ENCODE peak calls at places on chromosomes 4 and X, in four cellular contexts. A is mesendoderm, T is thyroid gland, H is lower lobe of right lung. V is an unnamed sample.
A peak's percentile ranks its signal among the peaks of the same experiment; 100 is the strongest.

GRCh38 chrX:102840871-102841705 is 96.0 kb upstream of the RAB40AL start:
- DNase-seq in A (peak; percentile 48), T (no peak), H (no peak), V (no peak)

GRCh38 chr4:25075129-25075528 is 44.4 kb upstream of the LGI2 start:
- DNase-seq in A (no peak), T (peak; percentile 85), H (no peak), V (no peak)

GRCh38 chrX:111182938-111183337 is 86.9 kb downstream of the PAK3 start:
- DNase-seq in A (no peak), T (no peak), H (no peak), V (no peak)

GRCh38 chrX:137052641-137053235 is 18.9 kb upstream of the GPR101 start:
- DNase-seq in A (no peak), T (no peak), H (no peak), V (no peak)

GRCh38 chrX:23616361-23616760 is 50.9 kb upstream of the PRDX4 start:
- DNase-seq in A (peak; percentile 29), T (no peak), H (no peak), V (no peak)

GRCh38 chr4:88195666-88196365 is 37.4 kb upstream of the ABCG2 start:
- DNase-seq in A (peak; percentile 90), T (no peak), H (no peak), V (no peak)

GRCh38 chrX:48466696-48467095 is 3.4 kb downstream of the SLC38A5 start:
- DNase-seq in A (peak; percentile 14), T (no peak), H (no peak), V (no peak)

GRCh38 chr4:159269143-159269542 is 166.3 kb downstream of the RAPGEF2 start:
- DNase-seq in A (no peak), T (no peak), H (no peak), V (no peak)

GRCh38 chr4:74206088-74206826 is 48.3 kb downstream of the MTHFD2L start:
- DNase-seq in A (peak; percentile 81), T (no peak), H (no peak), V (no peak)

GRCh38 chr4:55817691-55818090 is 1.9 kb upstream of the EXOC1L start:
- DNase-seq in A (no peak), T (no peak), H (no peak), V (no peak)

GRCh38 chr4:7557447-7557846 is 122.7 kb upstream of the PSAPL1 start:
- DNase-seq in A (no peak), T (no peak), H (no peak), V (no peak)

GRCh38 chr4:87985097-87985886 is 9.8 kb downstream of the SPP1 start:
- DNase-seq in A (peak; percentile 86), T (peak; percentile 79), H (peak; percentile 57), V (no peak)

GRCh38 chrX:36357855-36358254 is 438.3 kb downstream of the CFAP47 start:
- DNase-seq in A (no peak), T (no peak), H (no peak), V (no peak)

GRCh38 chrX:49272426-49272825 is 2.8 kb downstream of the PPP1R3F start:
- DNase-seq in A (no peak), T (no peak), H (no peak), V (no peak)

GRCh38 chr4:116122131-116122530 is 963.2 kb downstream of the TRAM1L1 start:
- DNase-seq in A (no peak), T (no peak), H (no peak), V (no peak)

GRCh38 chr4:89001647-89002518 is 55.1 kb downstream of the FAM13A start:
- DNase-seq in A (no peak), T (peak; percentile 26), H (no peak), V (no peak)

GRCh38 chr4:174631901-174632758 is 109.8 kb upstream of the HPGD start:
- DNase-seq in A (peak; percentile 67), T (no peak), H (no peak), V (no peak)

GRCh38 chr4:111793686-111794085 is 351.6 kb upstream of the FAM241A start:
- DNase-seq in A (peak; percentile 20), T (no peak), H (no peak), V (no peak)

GRCh38 chr4:80261989-80262600 is 4.4 kb upstream of the FGF5 start:
- DNase-seq in A (no peak), T (no peak), H (no peak), V (no peak)

GRCh38 chr4:168164915-168165548 is 72.7 kb downstream of the ANXA10 start:
- DNase-seq in A (no peak), T (no peak), H (no peak), V (no peak)

GRCh38 chr4:110475881-110476818 is at the start of gene ENPEP:
- DNase-seq in A (peak; percentile 84), T (no peak), H (no peak), V (no peak)

GRCh38 chr4:47410271-47410670 is 53.2 kb downstream of the COMMD8 start:
- DNase-seq in A (no peak), T (no peak), H (no peak), V (no peak)

GRCh38 chr4:20203508-20203907 is 48.2 kb upstream of the SLIT2 start:
- DNase-seq in A (no peak), T (no peak), H (no peak), V (no peak)

GRCh38 chr4:80213117-80213815 is 16.0 kb downstream of the PRDM8 start:
- DNase-seq in A (no peak), T (no peak), H (no peak), V (no peak)

GRCh38 chr4:182339246-182339645 is 96.0 kb downstream of the TENM3 start:
- DNase-seq in A (peak; percentile 93), T (no peak), H (no peak), V (no peak)

GRCh38 chrX:39576081-39576701 is 521.6 kb downstream of the BCOR start:
- DNase-seq in A (no peak), T (peak; percentile 50), H (no peak), V (no peak)

GRCh38 chr4:168074861-168075260 is 17.5 kb upstream of the ANXA10 start:
- DNase-seq in A (no peak), T (no peak), H (no peak), V (no peak)

GRCh38 chr4:104971458-104971857 is 175.2 kb upstream of the TET2 start:
- DNase-seq in A (no peak), T (no peak), H (no peak), V (no peak)
- H3K36me3 ChIP-seq in A (no peaks in the 10 kb centered on the region), T (no peaks in the 10 kb centered on the region), H (no peaks in the 10 kb centered on the region), V (no peaks in the 10 kb centered on the region)

DNA sequence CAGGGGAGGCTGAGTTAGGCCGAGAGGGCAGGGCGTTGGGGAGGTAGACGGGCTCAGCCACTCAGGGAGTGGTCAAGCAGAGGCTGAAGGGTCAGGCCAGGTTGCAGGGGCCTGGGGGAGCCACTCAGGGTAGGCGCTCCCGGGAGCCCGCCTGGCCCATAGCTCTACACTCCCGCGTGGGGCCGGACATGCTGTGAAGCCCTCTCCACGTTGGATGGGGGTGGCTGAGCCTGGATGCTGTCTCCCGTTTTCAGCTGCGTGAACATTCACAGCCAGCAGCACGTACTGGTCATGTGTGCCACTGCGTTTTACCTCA is 14.0 kb upstream of the MSANTD1 start:
- DNase-seq in A (no peak), T (no peak), H (peak; percentile 41), V (no peak)
- H3K36me3 ChIP-seq in A (peaks cover 21% of the 10 kb centered on the region), T (peaks cover 60% of the 10 kb centered on the region), H (peaks cover 100% of the 10 kb centered on the region), V (peaks cover under 1% of the 10 kb centered on the region)

DNA sequence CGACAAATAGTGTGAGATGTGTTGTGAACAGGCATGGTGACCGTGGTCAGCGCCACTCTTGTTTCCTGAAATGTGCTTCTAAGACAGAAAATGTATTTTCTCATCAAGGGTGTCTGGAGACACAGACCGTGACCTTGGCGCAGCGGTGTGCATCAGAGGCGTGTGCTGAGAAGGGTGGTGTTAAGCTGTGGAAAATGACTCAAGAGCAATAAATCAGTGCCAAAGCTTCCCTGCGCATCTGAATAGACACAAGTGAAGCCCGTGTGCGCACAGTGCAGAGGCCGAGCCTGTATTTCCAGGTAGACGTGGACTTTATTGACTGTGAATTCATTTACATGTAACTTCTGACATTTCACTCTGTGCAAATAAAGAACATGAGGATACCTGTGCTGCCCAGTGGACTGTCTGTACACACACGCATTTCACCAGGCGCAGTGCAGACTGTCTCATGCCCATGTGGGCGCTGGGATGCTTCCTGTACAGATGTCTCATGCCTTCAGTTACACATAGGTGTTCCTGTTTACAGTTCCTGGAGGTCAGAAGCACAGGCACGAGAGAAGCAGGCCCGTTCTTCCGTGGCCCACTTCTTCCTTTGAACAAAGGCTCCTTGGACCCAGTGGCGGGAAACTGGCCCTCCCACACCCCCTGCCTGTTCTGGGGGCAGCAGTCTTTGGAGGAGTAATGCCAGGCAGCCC is 31.9 kb downstream of the NSG1 start:
- DNase-seq in A (no peak), T (no peak), H (no peak), V (no peak)
- H3K36me3 ChIP-seq in A (no peaks in the 10 kb centered on the region), T (peaks cover 33% of the 10 kb centered on the region), H (peaks cover 62% of the 10 kb centered on the region), V (no peaks in the 10 kb centered on the region)

GRCh38 chrX:71245159-71245558 is 8.8 kb downstream of the ZMYM3 start:
- DNase-seq in A (no peak), T (no peak), H (no peak), V (no peak)

GRCh38 chrX:71244359-71245128 is 9.4 kb downstream of the ZMYM3 start:
- DNase-seq in A (no peak), T (no peak), H (no peak), V (no peak)
- H3K36me3 ChIP-seq in A (peaks cover 8% of the 10 kb centered on the region), T (peaks cover 52% of the 10 kb centered on the region), H (peaks cover 84% of the 10 kb centered on the region), V (peaks cover 35% of the 10 kb centered on the region)

DNA sequence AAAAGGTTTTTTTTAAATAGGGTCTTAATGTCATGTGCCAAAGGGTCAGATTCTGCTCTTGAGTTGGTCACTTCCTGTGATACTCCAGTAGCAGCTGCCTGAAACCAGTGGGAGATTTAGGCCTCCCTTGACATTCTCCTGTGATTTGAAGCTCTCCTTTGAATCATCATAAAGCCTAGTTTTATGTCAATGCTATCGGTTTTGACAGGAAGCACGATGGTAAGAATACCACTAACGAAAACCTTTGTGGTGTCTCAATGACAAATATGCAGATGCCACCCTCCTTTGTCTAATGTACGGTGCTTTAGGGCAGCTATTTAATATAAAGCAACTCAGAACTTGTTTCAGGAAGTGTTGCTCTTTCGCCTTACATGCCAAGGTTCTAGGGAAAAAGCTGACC is 44.2 kb downstream of the CCNI start:
- DNase-seq in A (no peak), T (no peak), H (no peak), V (no peak)
- H3K36me3 ChIP-seq in A (peaks cover 8% of the 10 kb centered on the region), T (peaks cover 13% of the 10 kb centered on the region), H (peaks cover 91% of the 10 kb centered on the region), V (no peaks in the 10 kb centered on the region)

GRCh38 chr4:70556856-70557255 is 35.2 kb upstream of the AMBN start:
- DNase-seq in A (no peak), T (no peak), H (no peak), V (no peak)

GRCh38 chr4:70559924-70560323 is 32.1 kb upstream of the AMBN start:
- DNase-seq in A (no peak), T (no peak), H (no peak), V (no peak)

GRCh38 chr4:70564033-70564432 is 28.0 kb upstream of the AMBN start:
- DNase-seq in A (peak; percentile 37), T (no peak), H (no peak), V (no peak)

GRCh38 chr4:70559216-70559830 is 32.7 kb upstream of the AMBN start:
- DNase-seq in A (peak; percentile 56), T (peak; percentile 58), H (no peak), V (no peak)
- H3K36me3 ChIP-seq in A (no peaks in the 10 kb centered on the region), T (no peaks in the 10 kb centered on the region), H (no peaks in the 10 kb centered on the region), V (no peaks in the 10 kb centered on the region)

GRCh38 chr4:153364061-153364460 is 19.6 kb downstream of the MND1 start:
- DNase-seq in A (no peak), T (no peak), H (no peak), V (no peak)
- H3K36me3 ChIP-seq in A (peaks cover 1% of the 10 kb centered on the region), T (no peaks in the 10 kb centered on the region), H (no peaks in the 10 kb centered on the region), V (no peaks in the 10 kb centered on the region)

GRCh38 chr4:5814421-5814820 is 78.5 kb downstream of the CRMP1 start:
- DNase-seq in A (no peak), T (no peak), H (no peak), V (no peak)
- H3K36me3 ChIP-seq in A (peaks cover 6% of the 10 kb centered on the region), T (peaks cover 26% of the 10 kb centered on the region), H (peaks cover 38% of the 10 kb centered on the region), V (peaks cover 20% of the 10 kb centered on the region)